ENCODE peak calls at places on chromosomes 3 and 15, in eight cellular contexts. L, S, R, B, V, O, J and G are unnamed samples.

GRCh38 chr3:107189158-107189791 is 188.0 kb upstream of the CCDC54 start:
- DNase-seq in L (no peak), S (no peak), B (no peak), V (no peak), R (no peak), J (no peak), O (no peak), G (no peak)

GRCh38 chr3:133490468-133491351 is 82.8 kb upstream of the CDV3 start:
- DNase-seq in V (peak; percentile 62), B (peak; percentile 91), L (no peak), O (no peak), S (no peak), R (no peak), J (no peak), G (peak; percentile 91)

GRCh38 chr15:29141206-29141907 is 128.3 kb downstream of the NSMCE3 start:
- DNase-seq in V (no peak), O (no peak), S (no peak), B (no peak), R (peak; percentile 15), L (no peak), J (no peak), G (no peak)

GRCh38 chr3:86921981-86922680 is 68.8 kb downstream of the VGLL3 start:
- DNase-seq in S (no peak), O (no peak), L (no peak), R (peak; percentile 36), V (no peak), J (no peak), B (no peak), G (no peak)

GRCh38 chr3:122146466-122146865 is 37.0 kb upstream of the CASR start:
- DNase-seq in R (no peak), B (peak; percentile 69), V (no peak), O (no peak), S (no peak), J (no peak), L (peak; percentile 12), G (peak; percentile 18)

GRCh38 chr3:175349181-175349580 is 490.0 kb downstream of the NAALADL2 start:
- DNase-seq in O (no peak), R (no peak), L (no peak), V (no peak), B (peak; percentile 68), J (no peak), S (no peak), G (no peak)

GRCh38 chr15:50046159-50046558 is 72.9 kb downstream of the ATP8B4 start:
- DNase-seq in V (no peak), B (peak; percentile 62), S (no peak), O (no peak), R (no peak), J (no peak), L (no peak), G (no peak)

GRCh38 chr15:93164409-93164808 is 75.4 kb upstream of the RGMA start:
- DNase-seq in B (no peak), L (no peak), J (no peak), S (no peak), R (no peak), V (no peak), O (no peak), G (no peak)

GRCh38 chr3:53109190-53109589 is 21.0 kb downstream of the RFT1 start:
- DNase-seq in O (no peak), J (no peak), S (no peak), B (no peak), V (no peak), L (no peak), R (peak; percentile 83), G (no peak)

DNA sequence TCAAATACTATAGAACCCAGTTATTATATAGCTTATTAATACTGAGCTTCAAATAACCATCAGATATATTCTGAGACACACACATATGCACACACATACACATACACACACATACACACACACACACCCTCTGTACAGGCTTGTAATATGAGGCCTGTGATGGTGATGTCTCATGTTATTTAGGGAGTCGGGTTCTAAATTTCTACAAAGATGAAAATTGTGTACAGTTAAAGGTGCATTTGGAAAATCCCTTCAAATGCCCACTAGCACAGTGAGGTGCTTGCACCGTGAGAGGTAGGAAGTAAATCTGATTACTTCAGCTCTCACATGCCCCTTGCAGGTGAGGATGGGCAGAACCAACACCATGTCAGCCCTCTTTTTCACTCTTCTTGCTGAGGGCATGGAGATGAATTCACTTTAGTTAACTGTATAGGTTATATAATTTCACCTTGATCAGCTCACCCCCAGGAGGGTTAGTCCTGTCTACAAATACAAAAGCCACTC is 294.5 kb upstream of the PROK2 start:
- DNase-seq in L (no peak), R (no peak), B (peak; percentile 65), J (no peak), V (no peak), O (no peak), S (no peak), G (no peak)
- H3K4me3 ChIP-seq in L (no peak overlapping the region), R (no peak overlapping the region), B (no peak overlapping the region), J (no peak overlapping the region), V (no peak overlapping the region), O (no peak overlapping the region), S (no peak overlapping the region), G (no peak overlapping the region)

DNA sequence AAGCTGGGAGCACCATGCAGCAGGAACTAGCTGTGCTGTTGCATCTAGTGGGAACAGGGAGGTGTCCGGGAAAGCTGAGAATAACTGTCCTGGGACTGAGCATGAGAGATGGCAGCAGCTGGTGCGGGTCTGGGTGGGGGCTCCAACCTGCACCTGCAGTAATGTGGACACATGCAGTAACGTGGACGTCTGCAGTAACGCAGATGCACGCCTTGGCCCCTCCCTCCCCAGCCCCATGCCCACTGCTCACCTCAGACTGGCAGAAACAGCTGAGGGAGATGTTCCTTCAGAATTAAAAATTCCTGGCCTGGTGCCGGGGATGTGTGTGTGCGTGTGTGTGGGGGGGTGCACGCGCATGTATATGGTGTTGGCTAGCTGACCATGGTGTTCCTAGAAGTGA is 86.6 kb upstream of the OXTR start:
- DNase-seq in B (no peak), R (no peak), J (no peak), O (no peak), L (no peak), S (no peak), V (no peak), G (no peak)
- H3K4me3 ChIP-seq in B (no peak overlapping the region), R (no peak overlapping the region), J (no peak overlapping the region), O (no peak overlapping the region), L (no peak overlapping the region), S (no peak overlapping the region), V (no peak overlapping the region), G (no peak overlapping the region)

GRCh38 chr15:77292924-77293558 is 126.9 kb downstream of the PEAK1 start:
- DNase-seq in O (no peak), V (no peak), J (no peak), L (no peak), B (no peak), R (no peak), S (no peak), G (no peak)
- H3K4me3 ChIP-seq in O (no peak overlapping the region), V (no peak overlapping the region), J (no peak overlapping the region), L (no peak overlapping the region), B (no peak overlapping the region), R (no peak overlapping the region), S (no peak overlapping the region), G (no peak overlapping the region)

GRCh38 chr3:3179407-3180094 is at the start of gene CRBN:
- DNase-seq in O (no peak), R (peak; percentile 84), V (peak; percentile 88), J (peak; percentile 88), B (peak; percentile 90), S (peak; percentile 88), L (peak; percentile 86), G (peak; percentile 93)
- H3K4me3 ChIP-seq in O (peak within 1 kb of the TSS; percentile 92), R (peak within 1 kb of the TSS; percentile 81), V (peak within 1 kb of the TSS; percentile 99), J (peak within 1 kb of the TSS; percentile 99), B (peak within 1 kb of the TSS; percentile 66), S (peak within 1 kb of the TSS; percentile 91), L (peak within 1 kb of the TSS; percentile 78), G (peak within 1 kb of the TSS; percentile 92)

GRCh38 chr3:181709537-181710279 is 2.0 kb upstream of the SOX2 start:
- DNase-seq in J (peak; percentile 76), O (no peak), V (peak; percentile 36), B (peak; percentile 75), R (peak; percentile 73), S (no peak), L (peak; percentile 71), G (peak; percentile 59)

GRCh38 chr3:181712505-181713299 is 977 bp downstream of the SOX2 start:
- DNase-seq in J (no peak), S (no peak), V (no peak), O (no peak), L (no peak), R (no peak), B (no peak), G (peak; percentile 75)

GRCh38 chr3:181711325-181712135 is at the start of gene SOX2:
- DNase-seq in L (peak; percentile 70), R (peak; percentile 30), V (no peak), B (peak; percentile 33), S (peak; percentile 95), O (no peak), J (peak; percentile 66), G (peak; percentile 88)

GRCh38 chr3:181712190-181712504 is 422 bp downstream of the SOX2 start:
- DNase-seq in L (no peak), O (no peak), B (no peak), V (no peak), J (no peak), S (no peak), R (no peak), G (no peak)

DNA sequence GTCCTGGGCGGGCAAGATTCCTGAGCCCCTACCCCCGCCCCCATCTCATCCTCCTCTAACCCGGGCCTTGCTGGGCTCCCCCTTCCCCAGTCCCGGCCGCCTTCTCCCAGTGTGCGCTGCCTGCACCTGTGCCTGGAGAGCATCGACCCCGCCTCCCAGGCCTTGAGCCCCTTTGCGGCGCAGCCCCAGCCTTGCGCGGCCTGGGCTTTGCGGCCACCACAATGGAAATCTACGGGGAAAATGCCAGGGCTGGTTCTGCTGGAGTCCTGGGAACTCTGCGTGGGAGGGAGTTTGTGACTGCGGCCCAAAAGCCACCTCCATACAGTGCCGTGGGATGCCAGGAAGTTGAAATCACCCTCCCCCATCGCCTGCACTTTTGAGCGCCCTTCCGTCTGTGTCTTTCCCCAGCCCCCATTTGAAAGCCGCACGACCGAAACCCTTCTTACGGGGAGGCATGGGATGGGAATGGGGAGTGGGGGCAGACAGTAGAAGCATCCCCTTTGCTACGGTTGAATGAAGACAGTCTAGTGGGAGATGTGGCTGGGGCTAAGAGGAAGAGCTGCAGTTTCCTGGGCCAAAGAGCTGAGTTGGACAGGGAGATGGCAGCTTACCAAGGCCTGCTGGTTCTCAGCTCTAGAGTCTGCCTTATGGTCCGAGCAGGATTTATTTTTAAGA is 1.0 kb upstream of the SOX2 start:
- DNase-seq in J (no peak), L (no peak), R (no peak), O (no peak), S (peak; percentile 92), B (no peak), V (no peak), G (peak; percentile 48)
- H3K4me3 ChIP-seq in J (no peak overlapping the region), L (no peak overlapping the region), R (no peak overlapping the region), O (peak overlapping the region; percentile 67), S (peak overlapping the region; percentile 95), B (no peak overlapping the region), V (no peak overlapping the region), G (no peak overlapping the region)

GRCh38 chr3:4977889-4978258 is 1.4 kb upstream of the BHLHE40 start:
- DNase-seq in S (no peak), L (no peak), R (no peak), B (no peak), V (peak; percentile 22), O (no peak), J (no peak), G (no peak)
- H3K4me3 ChIP-seq in S (peak overlapping the region; percentile 43), L (no peak overlapping the region), R (peak overlapping the region; percentile 50), B (peak overlapping the region; percentile 84), V (peak overlapping the region; percentile 84), O (peak overlapping the region; percentile 58), J (peak overlapping the region; percentile 39), G (peak overlapping the region; percentile 96)